ENCODE peak calls at places on chromosome 12, in ten cellular contexts. B is retinal pigment epithelial cell; Z is neural crest cell; R is Calu3; T is Panc1; O is CD4-positive, alpha-beta T cell; D is fibroblast of lung; A is gastrocnemius medialis; J is HepG2; X is MM.1S. M is an unnamed sample.

GRCh38 chr12:31584782-31585181 is 6.2 kb downstream of the DENND5B start:
- DNase-seq in B (no peak), Z (no peak), R (no peak), T (no peak), O (no peak), D (no peak), A (no peak), J (no peak), X (no peak), M (no peak)

GRCh38 chr12:104539063-104539462 is 82.3 kb downstream of the CHST11 start:
- DNase-seq in B (no peak), Z (no peak), R (no peak), T (no peak), O (no peak), D (no peak), A (no peak), J (no peak), X (no peak), M (no peak)

GRCh38 chr12:53974084-53975018 is at the start of gene HOTAIR:
- DNase-seq in B (no peak), Z (no peak), R (no peak), T (no peak), O (no peak), D (no peak), A (no peak), J (no peak), X (no peak), M (no peak)

GRCh38 chr12:1776139-1776975 is 44.0 kb upstream of the LRTM2 start:
- DNase-seq in B (no peak), Z (no peak), R (no peak), T (no peak), O (no peak), D (no peak), A (no peak), J (no peak), X (no peak), M (no peak)

GRCh38 chr12:19833775-19834501 is 394.6 kb downstream of the AEBP2 start:
- DNase-seq in B (no peak), Z (no peak), R (no peak), T (no peak), O (no peak), D (peak), A (no peak), J (no peak), X (no peak), M (no peak)

GRCh38 chr12:119931402-119931801 is 54.3 kb upstream of the CIT start:
- DNase-seq in B (no peak), Z (no peak), R (no peak), T (no peak), O (no peak), D (no peak), A (no peak), J (no peak), X (no peak), M (no peak)

GRCh38 chr12:84463756-84464495 is 448.7 kb downstream of the SLC6A15 start:
- DNase-seq in B (no peak), Z (no peak), R (no peak), T (no peak), O (no peak), D (peak), A (no peak), J (no peak), X (no peak), M (no peak)

GRCh38 chr12:68612245-68612644 is 1.5 kb downstream of the RAP1B start:
- DNase-seq in B (no peak), Z (no peak), R (no peak), T (no peak), O (no peak), D (peak), A (no peak), J (no peak), X (no peak), M (no peak)

GRCh38 chr12:110585231-110585799 is 2.2 kb upstream of the PPTC7 start:
- DNase-seq in B (no peak), Z (no peak), R (no peak), T (no peak), O (no peak), D (peak), A (peak), J (no peak), X (no peak), M (no peak)

GRCh38 chr12:121845699-121846098 is 13.0 kb downstream of the HPD start:
- DNase-seq in B (no peak), Z (no peak), R (no peak), T (no peak), O (no peak), D (no peak), A (no peak), J (no peak), X (no peak), M (no peak)
- TF ChIP-seq CTCF in B (no peak), Z (no peak), R (no peak), T (no peak), O (no peak), D (no peak), A (no peak), J (no peak), X (no peak), M (no peak)

DNA sequence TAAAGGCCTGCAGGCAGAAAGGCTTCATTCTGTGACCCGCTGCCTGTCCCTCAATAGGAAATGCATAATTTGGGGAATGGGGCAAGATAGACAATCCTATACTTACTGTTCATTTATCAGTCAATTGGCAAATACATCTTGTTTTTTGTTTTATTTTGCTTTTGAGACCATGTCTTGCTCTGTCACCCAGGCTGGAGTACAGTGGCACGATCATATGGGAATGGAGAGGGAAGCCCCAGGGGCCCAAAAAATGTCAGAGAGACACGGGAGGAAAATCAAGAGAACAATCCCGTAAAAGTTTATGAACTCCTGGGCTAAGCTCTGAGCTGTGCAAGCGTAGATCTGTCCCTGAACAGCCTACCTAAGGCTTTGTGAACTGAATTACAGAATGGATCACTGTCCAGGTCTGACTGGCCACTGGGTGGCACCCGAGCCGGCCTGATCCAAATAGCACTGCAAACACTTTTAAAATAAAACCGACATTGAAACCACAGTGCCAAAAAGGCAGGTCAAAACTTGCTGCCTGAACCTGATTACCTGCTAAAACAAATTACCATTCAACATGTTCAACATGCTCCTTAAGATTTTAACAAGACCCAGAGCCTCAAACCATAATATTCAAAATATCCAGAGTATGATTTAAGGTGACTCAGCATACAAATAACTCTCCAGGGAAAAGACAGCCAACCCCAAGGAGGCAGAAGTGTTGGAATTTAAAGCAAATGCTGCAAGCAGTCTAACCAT is 11.8 kb downstream of the COPS7A start:
- DNase-seq in B (no peak), Z (peak), R (peak), T (peak), O (peak), D (peak), A (peak), J (peak), X (peak), M (peak)
- TF ChIP-seq CTCF in B (peak), Z (peak), R (no peak), T (peak), O (peak), D (peak), A (peak), J (peak), X (peak), M (peak)

DNA sequence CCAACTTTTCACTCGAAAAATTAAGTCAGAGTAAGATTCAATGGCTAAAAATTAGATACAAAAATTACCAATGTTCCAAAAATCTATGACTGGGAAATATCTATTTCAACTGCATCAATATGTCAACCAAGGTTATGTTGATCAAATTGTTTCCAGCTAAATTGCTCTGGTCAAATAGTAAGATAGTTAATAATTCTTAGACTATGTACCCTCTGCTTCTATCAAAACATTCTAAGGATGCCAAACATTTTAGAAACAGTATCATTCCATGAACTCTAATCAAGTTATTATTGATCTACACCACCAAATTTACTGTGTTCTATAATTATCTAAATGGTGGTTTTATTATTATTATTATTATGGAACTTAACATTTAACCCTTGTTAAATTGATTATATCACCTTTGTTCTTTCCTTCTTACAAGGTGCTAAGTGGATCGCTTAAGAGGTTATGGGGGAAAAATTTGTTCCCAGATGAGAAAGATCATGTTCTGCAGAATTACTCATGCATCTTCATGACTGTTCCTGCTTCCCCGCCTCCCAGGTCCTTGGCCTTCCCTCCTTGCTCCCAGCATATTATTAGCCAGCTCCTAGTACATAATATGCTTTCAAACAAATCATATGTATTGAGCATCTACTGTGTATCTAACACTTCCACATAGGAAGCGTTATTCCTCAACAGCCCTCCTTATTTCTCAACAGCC is 240.5 kb upstream of the KRR1 start:
- DNase-seq in B (no peak), Z (no peak), R (peak), T (no peak), O (no peak), D (peak), A (no peak), J (peak), X (no peak), M (no peak)
- TF ChIP-seq CTCF in B (no peak), Z (no peak), R (no peak), T (no peak), O (no peak), D (no peak), A (no peak), J (no peak), X (no peak), M (no peak)

GRCh38 chr12:13270817-13271216 is 74.3 kb downstream of the EMP1 start:
- DNase-seq in B (no peak), Z (no peak), R (no peak), T (no peak), O (no peak), D (no peak), A (no peak), J (no peak), X (no peak), M (no peak)
- TF ChIP-seq CTCF in B (no peak), Z (no peak), R (no peak), T (no peak), O (no peak), D (no peak), A (no peak), J (no peak), X (no peak), M (no peak)

M was measured in progenitor cell of endocrine pancreas.